ENCODE peak calls at places on chromosomes 11 and 22, in eight cellular contexts. D is SK-N-SH, Q is lung, H is transverse colon, V is upper lobe of right lung, Y is keratinocyte, C is H9, B is prostate gland. G is an unnamed sample.

GRCh38 chr11:36251716-36252307 is 37.4 kb downstream of the COMMD9 start:
- DNase-seq in D (no peak), Q (no peak), H (no peak), V (no peak), Y (no peak), C (no peak), B (no peak), G (no peak)

GRCh38 chr11:27421819-27422494 is 50.6 kb downstream of the LGR4 start:
- DNase-seq in D (no peak), Q (no peak), H (no peak), V (no peak), Y (no peak), C (no peak), B (no peak), G (no peak)

GRCh38 chr11:10483584-10483983 is 28.5 kb downstream of the AMPD3 start:
- DNase-seq in D (no peak), Q (no peak), H (no peak), V (no peak), Y (no peak), C (peak; percentile 14), B (no peak), G (no peak)

GRCh38 chr22:46193898-46194310 is 43.6 kb downstream of the PPARA start:
- DNase-seq in D (peak; percentile 79), Q (no peak), H (peak; percentile 70), V (no peak), Y (no peak), C (no peak), B (no peak), G (no peak)

GRCh38 chr22:29916007-29916544 is 33.1 kb downstream of the MTMR3 start:
- DNase-seq in D (no peak), Q (no peak), H (no peak), V (no peak), Y (no peak), C (no peak), B (no peak), G (no peak)

GRCh38 chr11:121236115-121237001 is 56.2 kb upstream of the SC5D start:
- DNase-seq in D (no peak), Q (no peak), H (no peak), V (no peak), Y (no peak), C (no peak), B (no peak), G (no peak)

GRCh38 chr11:26992031-26992541 is 1.8 kb upstream of the FIBIN start:
- DNase-seq in D (no peak), Q (no peak), H (no peak), V (no peak), Y (no peak), C (no peak), B (no peak), G (no peak)

GRCh38 chr11:21427750-21428149 is 758.4 kb downstream of the NELL1 start:
- DNase-seq in D (no peak), Q (no peak), H (no peak), V (no peak), Y (no peak), C (no peak), B (no peak), G (no peak)

GRCh38 chr11:58179648-58180047 is 9.2 kb upstream of the OR9Q2 start:
- DNase-seq in D (peak; percentile 1), Q (no peak), H (no peak), V (no peak), Y (no peak), C (no peak), B (no peak), G (no peak)

GRCh38 chr22:28074526-28074925 is 155.5 kb upstream of the PITPNB start:
- DNase-seq in D (no peak), Q (no peak), H (no peak), V (no peak), Y (no peak), C (no peak), B (no peak), G (peak; percentile 51)

GRCh38 chr11:3824714-3825472 is 15.9 kb downstream of the RHOG start:
- DNase-seq in D (peak; percentile 58), Q (peak; percentile 70), H (peak; percentile 74), V (peak; percentile 81), Y (no peak), C (peak; percentile 92), B (no peak), G (peak; percentile 82)

GRCh38 chr11:13836666-13837065 is 125.9 kb upstream of the SPON1 start:
- DNase-seq in D (no peak), Q (no peak), H (no peak), V (no peak), Y (no peak), C (no peak), B (no peak), G (no peak)

GRCh38 chr22:20968281-20968977 is 1.4 kb downstream of the AIFM3 start:
- DNase-seq in D (peak; percentile 25), Q (no peak), H (no peak), V (no peak), Y (no peak), C (no peak), B (no peak), G (no peak)

GRCh38 chr11:102761646-102762238 is 18.7 kb downstream of the MMP10 start:
- DNase-seq in D (no peak), Q (no peak), H (no peak), V (no peak), Y (no peak), C (no peak), B (no peak), G (no peak)

DNA sequence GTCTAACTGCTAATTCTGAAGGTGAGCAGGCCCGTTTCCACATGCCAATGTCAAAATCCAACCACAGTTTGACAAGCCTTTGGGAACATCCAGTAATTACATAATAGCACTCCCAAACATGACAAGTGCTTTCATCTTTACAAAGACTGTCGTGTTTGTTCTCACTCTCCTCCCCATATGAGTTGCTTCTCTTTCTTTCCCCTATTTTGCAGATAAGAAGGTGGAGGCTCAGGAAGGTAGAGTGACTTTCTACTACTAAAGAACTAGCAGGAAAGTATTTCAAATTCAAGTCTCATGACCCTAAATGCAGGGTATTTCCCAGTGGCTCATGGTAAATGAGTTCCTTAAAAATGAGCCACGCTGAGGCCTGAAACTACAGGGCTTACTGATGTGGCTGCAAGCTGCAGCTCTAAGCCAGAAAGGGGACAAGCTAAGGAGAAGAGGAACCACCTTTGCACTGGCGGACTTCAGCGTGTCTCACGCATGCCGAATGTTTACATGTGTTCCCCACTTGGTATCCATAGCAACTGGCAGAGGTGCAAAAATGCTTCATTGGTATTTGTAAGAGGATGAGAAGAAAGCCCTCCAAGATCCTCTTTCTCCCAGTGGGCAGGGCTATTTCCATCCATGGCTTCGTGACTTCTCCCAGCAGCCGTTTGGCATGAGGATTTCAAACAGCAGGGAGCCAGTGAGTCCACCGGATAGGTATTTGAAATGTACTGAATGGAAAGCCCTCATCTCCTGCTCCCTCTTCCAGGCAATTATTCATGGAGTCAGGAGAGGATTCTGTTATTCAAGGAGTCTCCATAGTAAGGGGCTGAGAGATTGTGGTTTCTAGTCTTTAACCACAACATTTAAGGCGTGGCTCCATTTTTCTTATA is 55.5 kb upstream of the CD44 start:
- DNase-seq in D (no peak), Q (peak; percentile 73), H (peak; percentile 61), V (peak; percentile 70), Y (peak; percentile 57), C (peak; percentile 38), B (peak; percentile 43), G (no peak)
- H3K27ac ChIP-seq in D (no peak overlapping the region), Q (peak overlapping the region; percentile 93), H (peak overlapping the region; percentile 77), V (peak overlapping the region; percentile 81), Y (peak overlapping the region; percentile 91), C (no peak overlapping the region), B (no peak overlapping the region), G (no peak overlapping the region)

DNA sequence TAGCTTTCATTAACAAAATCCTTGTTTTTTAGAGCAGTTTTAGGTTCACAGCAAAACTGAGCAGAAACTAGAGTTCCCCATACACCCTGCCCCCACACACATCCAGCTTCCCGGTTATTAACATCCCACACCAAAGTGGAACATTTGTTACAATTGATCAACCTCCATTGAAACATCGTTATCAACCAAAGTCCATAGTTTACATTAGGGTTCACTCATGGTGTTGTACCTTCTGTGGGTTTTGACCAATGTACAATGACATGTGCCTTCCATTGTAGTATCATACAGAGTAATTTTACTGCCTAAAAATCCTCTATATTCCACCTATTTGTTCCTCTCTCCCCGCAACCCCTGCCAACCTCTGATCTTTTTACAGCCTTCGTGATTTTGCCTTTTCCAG is 28.5 kb downstream of the PRDM11 start:
- DNase-seq in D (no peak), Q (no peak), H (no peak), V (no peak), Y (no peak), C (no peak), B (no peak), G (no peak)
- TF ChIP-seq CTCF in D (no peak), Q (no peak), H (no peak), V (no peak), Y (no peak), C (no peak), B (no peak), G (no peak)

GRCh38 chr11:106399075-106399500 is 321.6 kb downstream of the AASDHPPT start:
- DNase-seq in D (peak; percentile 6), Q (peak; percentile 34), H (no peak), V (no peak), Y (peak; percentile 81), C (no peak), B (no peak), G (peak; percentile 71)

GRCh38 chr11:106398396-106399074 is 321.1 kb downstream of the AASDHPPT start:
- DNase-seq in D (no peak), Q (no peak), H (no peak), V (no peak), Y (no peak), C (no peak), B (no peak), G (no peak)

GRCh38 chr11:106399624-106400023 is 322.2 kb downstream of the AASDHPPT start:
- DNase-seq in D (no peak), Q (no peak), H (no peak), V (no peak), Y (no peak), C (no peak), B (no peak), G (no peak)

GRCh38 chr11:106403751-106404150 is 326.3 kb downstream of the AASDHPPT start:
- DNase-seq in D (no peak), Q (no peak), H (no peak), V (no peak), Y (no peak), C (no peak), B (no peak), G (no peak)

DNA sequence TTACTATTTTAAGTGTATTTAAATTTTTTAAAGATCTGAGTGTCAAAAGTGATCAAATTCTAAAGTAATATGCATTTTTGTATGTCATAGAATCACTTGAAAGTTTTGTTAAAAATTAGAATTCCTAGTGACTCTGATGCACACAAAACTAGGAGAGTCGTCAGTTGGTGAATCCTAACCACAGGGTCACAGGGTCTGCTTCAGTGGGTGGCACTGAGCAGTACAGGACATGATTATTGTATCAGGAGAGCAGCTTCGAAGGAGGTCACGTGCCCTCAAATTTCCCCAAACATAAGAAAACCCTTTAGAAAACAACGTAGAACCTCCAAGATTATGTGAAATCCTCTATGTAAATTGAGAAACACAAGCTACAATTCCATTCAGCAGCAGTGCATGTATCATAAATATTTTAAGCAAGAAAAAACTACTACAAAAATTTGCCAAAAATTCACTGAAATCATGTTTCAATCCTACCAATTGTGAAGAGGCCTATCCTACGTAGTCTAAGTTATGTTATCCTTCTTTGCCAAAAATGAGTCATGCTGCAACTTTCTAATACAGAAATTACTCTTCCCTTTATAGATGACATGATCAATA is 323.6 kb downstream of the AASDHPPT start:
- DNase-seq in D (no peak), Q (no peak), H (no peak), V (no peak), Y (no peak), C (no peak), B (no peak), G (no peak)
- H3K9me3 ChIP-seq in D (no peaks in the 10 kb centered on the region), Q (peaks cover 4% of the 10 kb centered on the region), H (no peaks in the 10 kb centered on the region), V (peaks cover 5% of the 10 kb centered on the region), Y (peaks cover 5% of the 10 kb centered on the region), C (no peaks in the 10 kb centered on the region), B (no peaks in the 10 kb centered on the region), G (peaks cover 5% of the 10 kb centered on the region)

GRCh38 chr11:113839842-113840241 is 35.5 kb downstream of the USP28 start:
- DNase-seq in D (no peak), Q (no peak), H (peak; percentile 14), V (no peak), Y (no peak), C (no peak), B (no peak), G (no peak)
- H3K27ac ChIP-seq in D (no peak overlapping the region), Q (no peak overlapping the region), H (no peak overlapping the region), V (no peak overlapping the region), Y (no peak overlapping the region), C (no peak overlapping the region), B (no peak overlapping the region), G (no peak overlapping the region)

G was measured in WERI-Rb-1.